ENCODE peak calls at places on chromosomes 12 and 14, in ten cellular contexts. X is HCT116, Z is fibroblast of lung, F is psoas muscle, I is ovary, E is heart right ventricle, O is GM12865, W is cardiac fibroblast, J is transverse colon, B is D721Med. A is an unnamed sample.

GRCh38 chr12:88310069-88310468 is 168.0 kb downstream of the TMTC3 start:
- DNase-seq in I (no peak), J (no peak), F (no peak), X (no peak), O (no peak), B (no peak), E (peak; percentile 31), Z (peak; percentile 78), W (peak; percentile 87), A (no peak)

GRCh38 chr12:42705863-42706262 is 116.3 kb upstream of the PRICKLE1 start:
- DNase-seq in E (peak; percentile 74), J (peak; percentile 45), F (peak; percentile 79), I (peak; percentile 73), B (no peak), W (peak; percentile 95), X (no peak), Z (peak; percentile 99), O (no peak), A (peak; percentile 34)

GRCh38 chr14:69093551-69094421 is 59.1 kb downstream of the DCAF5 start:
- DNase-seq in X (no peak), J (no peak), O (no peak), W (peak; percentile 77), F (no peak), I (no peak), E (no peak), B (no peak), Z (peak; percentile 81), A (peak; percentile 42)

GRCh38 chr14:99249389-99249788 is 22.6 kb downstream of the BCL11B start:
- DNase-seq in B (no peak), F (no peak), X (no peak), W (no peak), O (no peak), I (no peak), E (no peak), Z (no peak), J (no peak), A (no peak)

GRCh38 chr14:99807413-99808132 is 14.4 kb downstream of the EML1 start:
- DNase-seq in F (no peak), E (no peak), X (no peak), W (peak; percentile 72), J (no peak), O (no peak), I (no peak), Z (peak; percentile 66), B (no peak), A (no peak)

GRCh38 chr12:24664151-24664550 is 284.8 kb downstream of the BCAT1 start:
- DNase-seq in J (no peak), E (no peak), W (peak; percentile 2), F (no peak), Z (peak; percentile 2), X (no peak), O (no peak), B (no peak), I (no peak), A (no peak)

GRCh38 chr12:123091756-123092155 is 59.1 kb downstream of the PITPNM2 start:
- DNase-seq in W (no peak), I (no peak), E (no peak), F (no peak), B (no peak), Z (no peak), X (no peak), J (no peak), O (no peak), A (no peak)

GRCh38 chr12:19482551-19483109 is 43.3 kb downstream of the AEBP2 start:
- DNase-seq in E (peak; percentile 7), I (no peak), W (peak; percentile 52), X (no peak), Z (no peak), B (no peak), J (no peak), F (peak; percentile 21), O (peak; percentile 93), A (no peak)

GRCh38 chr12:47249719-47250506 is 170.2 kb upstream of the AMIGO2 start:
- DNase-seq in F (no peak), X (no peak), Z (no peak), J (no peak), I (no peak), E (no peak), B (no peak), O (no peak), W (peak; percentile 75), A (no peak)

DNA sequence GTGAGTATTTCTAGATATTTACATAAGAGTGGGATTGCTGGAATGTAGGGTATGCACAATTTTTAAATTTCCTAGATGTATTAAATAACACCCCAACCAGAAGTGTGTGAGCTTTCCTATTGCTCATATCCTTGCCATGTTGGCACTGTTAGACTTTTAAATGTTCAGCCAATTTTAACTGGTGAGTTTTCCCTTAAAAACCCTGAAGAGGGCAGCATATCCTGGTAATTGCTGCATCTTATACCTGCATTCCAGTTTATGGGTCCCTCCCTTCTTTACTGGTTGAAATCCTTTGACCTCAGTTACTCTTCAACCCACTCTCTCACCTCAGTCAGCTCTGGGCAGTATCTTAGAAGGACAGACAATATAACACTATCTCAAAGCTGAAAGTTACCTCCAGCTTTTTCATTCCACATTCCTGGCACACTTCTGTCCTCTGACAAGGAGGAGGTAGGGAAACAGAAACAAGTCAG is 270.6 kb downstream of the PAWR start:
- DNase-seq in I (no peak), W (peak; percentile 91), F (no peak), B (no peak), Z (peak; percentile 98), J (no peak), X (peak; percentile 45), O (peak; percentile 18), E (no peak), A (no peak)
- TF ChIP-seq CTCF in I (peak; percentile 54), W (peak; percentile 51), F (no peak), B (peak; percentile 36), Z (peak; percentile 55), J (peak; percentile 33), X (peak; percentile 48), O (peak; percentile 3), E (peak; percentile 35), A (peak; percentile 55)

GRCh38 chr12:79262938-79263337 is 398.4 kb downstream of the SYT1 start:
- DNase-seq in B (no peak), Z (peak; percentile 93), W (no peak), F (no peak), E (no peak), I (no peak), X (no peak), O (no peak), J (no peak), A (no peak)

GRCh38 chr12:79267580-79267979 is 403.0 kb downstream of the SYT1 start:
- DNase-seq in B (no peak), X (no peak), W (no peak), Z (no peak), I (no peak), O (no peak), J (no peak), F (no peak), E (no peak), A (no peak)

GRCh38 chr12:79260923-79261322 is 396.3 kb downstream of the SYT1 start:
- DNase-seq in F (no peak), B (no peak), E (no peak), O (no peak), I (no peak), W (no peak), J (no peak), X (no peak), Z (no peak), A (no peak)

GRCh38 chr12:79266511-79267129 is 402.0 kb downstream of the SYT1 start:
- DNase-seq in J (no peak), O (no peak), F (no peak), W (no peak), B (no peak), E (no peak), I (no peak), Z (no peak), X (no peak), A (no peak)
- TF ChIP-seq CTCF in J (no peak), O (no peak), F (no peak), W (no peak), B (no peak), E (no peak), I (no peak), Z (no peak), X (no peak), A (no peak)

GRCh38 chr12:86376052-86376451 is 119.9 kb upstream of the MGAT4C start:
- DNase-seq in J (no peak), Z (no peak), O (no peak), W (peak; percentile 7), F (no peak), X (peak; percentile 3), E (peak; percentile 18), B (no peak), I (no peak), A (no peak)
- TF ChIP-seq CTCF in J (no peak), Z (peak; percentile 5), O (no peak), W (no peak), F (no peak), X (peak; percentile 24), E (peak; percentile 15), B (no peak), I (no peak), A (no peak)

GRCh38 chr12:6925239-6925542 is 2.6 kb upstream of the ATN1 start:
- DNase-seq in F (no peak), Z (no peak), E (no peak), X (no peak), W (no peak), J (no peak), B (no peak), I (no peak), O (no peak), A (no peak)

GRCh38 chr12:6923851-6924250 is 3.9 kb upstream of the ATN1 start:
- DNase-seq in X (no peak), J (no peak), F (no peak), I (peak; percentile 66), B (no peak), E (no peak), W (no peak), O (no peak), Z (no peak), A (no peak)

GRCh38 chr12:6921539-6921938 is 6.2 kb upstream of the ATN1 start:
- DNase-seq in B (no peak), E (no peak), J (no peak), F (no peak), Z (no peak), I (no peak), W (no peak), O (no peak), X (no peak), A (no peak)

GRCh38 chr12:6921996-6922935 is 5.5 kb upstream of the ATN1 start:
- DNase-seq in W (no peak), O (peak; percentile 64), F (no peak), J (peak; percentile 41), Z (no peak), X (no peak), E (no peak), I (no peak), B (no peak), A (no peak)

DNA sequence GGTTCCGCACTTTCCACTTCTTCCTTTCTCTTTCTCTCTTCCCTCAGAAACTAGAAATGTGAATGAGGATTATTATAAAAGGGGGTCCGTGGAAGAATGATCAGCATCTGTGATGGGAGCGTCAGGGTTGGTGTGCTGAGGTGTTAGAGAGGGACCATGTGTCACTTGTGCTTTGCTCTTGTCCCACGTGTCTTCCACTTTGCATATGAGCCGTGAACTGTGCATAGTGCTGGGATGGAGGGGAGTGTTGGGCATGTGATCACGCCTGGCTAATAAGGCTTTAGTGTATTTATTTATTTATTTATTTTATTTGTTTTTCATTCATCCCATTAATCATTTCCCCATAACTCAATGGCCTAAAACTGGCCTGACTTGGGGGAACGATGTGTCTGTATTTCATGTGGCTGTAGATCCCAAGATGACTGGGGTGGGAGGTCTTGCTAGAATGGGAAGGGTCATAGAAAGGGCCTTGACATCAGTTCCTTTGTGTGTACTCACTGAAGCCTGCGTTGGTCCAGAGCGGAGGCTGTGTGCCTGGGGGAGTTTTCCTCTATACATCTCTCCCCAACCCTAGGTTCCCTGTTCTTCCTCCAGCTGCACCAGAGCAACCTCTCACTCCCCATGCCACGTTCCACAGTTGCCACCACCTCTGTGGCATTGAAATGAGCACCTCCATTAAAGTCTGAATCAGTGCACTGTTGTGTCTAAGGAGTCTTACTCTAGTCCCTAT is 4.6 kb upstream of the ATN1 start:
- DNase-seq in E (no peak), J (no peak), W (no peak), I (no peak), B (no peak), O (no peak), X (no peak), Z (no peak), F (no peak), A (no peak)
- TF ChIP-seq CTCF in E (no peak), J (no peak), W (no peak), I (no peak), B (no peak), O (no peak), X (no peak), Z (no peak), F (no peak), A (no peak)